ENCODE peak calls at places on chromosomes 2 and 18, in four cellular contexts. One of them, this sample, is unnamed.

GRCh38 chr2:11967946-11968465 is 221.6 kb downstream of the LPIN1 start:
- DNase-seq in endothelial cell of umbilical vein: no peak
- DNase-seq in prostate gland: peak; percentile 78
- DNase-seq in lower lobe of right lung: no peak
- DNase-seq in this sample: peak; percentile 36

GRCh38 chr2:84649487-84650142 is 133.3 kb downstream of the DNAH6 start:
- DNase-seq in endothelial cell of umbilical vein: no peak
- DNase-seq in prostate gland: no peak
- DNase-seq in lower lobe of right lung: no peak
- DNase-seq in this sample: no peak

GRCh38 chr2:28327963-28328922 is 64.4 kb upstream of the FOSL2 start:
- DNase-seq in endothelial cell of umbilical vein: no peak
- DNase-seq in prostate gland: peak; percentile 46
- DNase-seq in lower lobe of right lung: no peak
- DNase-seq in this sample: peak; percentile 56

GRCh38 chr2:191165190-191165643 is 14.4 kb upstream of the STAT4 start:
- DNase-seq in endothelial cell of umbilical vein: peak; percentile 68
- DNase-seq in prostate gland: peak; percentile 10
- DNase-seq in lower lobe of right lung: no peak
- DNase-seq in this sample: peak; percentile 79

GRCh38 chr2:156455366-156455975 is 19.3 kb downstream of the GPD2 start:
- DNase-seq in endothelial cell of umbilical vein: no peak
- DNase-seq in prostate gland: no peak
- DNase-seq in lower lobe of right lung: no peak
- DNase-seq in this sample: peak; percentile 49

GRCh38 chr2:54738281-54738680 is 14.8 kb downstream of the EML6 start:
- DNase-seq in endothelial cell of umbilical vein: no peak
- DNase-seq in prostate gland: no peak
- DNase-seq in lower lobe of right lung: no peak
- DNase-seq in this sample: no peak

GRCh38 chr2:120014231-120014990 is 1.5 kb downstream of the EPB41L5 start:
- DNase-seq in endothelial cell of umbilical vein: no peak
- DNase-seq in prostate gland: no peak
- DNase-seq in lower lobe of right lung: no peak
- DNase-seq in this sample: no peak

GRCh38 chr2:241885701-241886643 is 16.4 kb downstream of the RTP5 start:
- DNase-seq in endothelial cell of umbilical vein: no peak
- DNase-seq in prostate gland: no peak
- DNase-seq in lower lobe of right lung: no peak
- DNase-seq in this sample: no peak

GRCh38 chr2:112666764-112667122 is 21.0 kb downstream of the SLC20A1 start:
- DNase-seq in endothelial cell of umbilical vein: no peak
- DNase-seq in prostate gland: no peak
- DNase-seq in lower lobe of right lung: no peak
- DNase-seq in this sample: no peak

GRCh38 chr2:38176619-38177021 is 100.7 kb upstream of the CYP1B1 start:
- DNase-seq in endothelial cell of umbilical vein: no peak
- DNase-seq in prostate gland: no peak
- DNase-seq in lower lobe of right lung: no peak
- DNase-seq in this sample: peak; percentile 81

GRCh38 chr18:69874058-69874457 is 73.6 kb downstream of the CD226 start:
- DNase-seq in endothelial cell of umbilical vein: no peak
- DNase-seq in prostate gland: no peak
- DNase-seq in lower lobe of right lung: no peak
- DNase-seq in this sample: peak; percentile 4

GRCh38 chr2:235537186-235537585 is 43.3 kb downstream of the AGAP1 start:
- DNase-seq in endothelial cell of umbilical vein: no peak
- DNase-seq in prostate gland: no peak
- DNase-seq in lower lobe of right lung: no peak
- DNase-seq in this sample: no peak

GRCh38 chr2:7566382-7566881 is 649.2 kb downstream of the RNF144A start:
- DNase-seq in endothelial cell of umbilical vein: no peak
- DNase-seq in prostate gland: no peak
- DNase-seq in lower lobe of right lung: no peak
- DNase-seq in this sample: no peak

GRCh38 chr2:111709321-111709720 is 174.7 kb downstream of the ANAPC1 start:
- DNase-seq in endothelial cell of umbilical vein: no peak
- DNase-seq in prostate gland: no peak
- DNase-seq in lower lobe of right lung: no peak
- DNase-seq in this sample: no peak

GRCh38 chr2:85278361-85278760 is 49.4 kb downstream of the TGOLN2 start:
- DNase-seq in endothelial cell of umbilical vein: no peak
- DNase-seq in prostate gland: no peak
- DNase-seq in lower lobe of right lung: no peak
- DNase-seq in this sample: peak; percentile 79

GRCh38 chr2:26464390-26465265 is 13.3 kb downstream of the OTOF start:
- DNase-seq in endothelial cell of umbilical vein: no peak
- DNase-seq in prostate gland: no peak
- DNase-seq in lower lobe of right lung: peak; percentile 32
- DNase-seq in this sample: no peak

GRCh38 chr2:102012061-102012460 is 20.3 kb downstream of the IL1R2 start:
- DNase-seq in endothelial cell of umbilical vein: no peak
- DNase-seq in prostate gland: no peak
- DNase-seq in lower lobe of right lung: no peak
- DNase-seq in this sample: no peak

GRCh38 chr18:37729715-37730114 is 164.1 kb upstream of the CELF4 start:
- DNase-seq in endothelial cell of umbilical vein: no peak
- DNase-seq in prostate gland: no peak
- DNase-seq in lower lobe of right lung: no peak
- DNase-seq in this sample: no peak

GRCh38 chr2:148342091-148342490 is 302.5 kb upstream of the EPC2 start:
- DNase-seq in endothelial cell of umbilical vein: no peak
- DNase-seq in prostate gland: no peak
- DNase-seq in lower lobe of right lung: no peak
- DNase-seq in this sample: no peak

GRCh38 chr18:74631242-74632087 is 33.8 kb downstream of the ZNF407 start:
- DNase-seq in endothelial cell of umbilical vein: peak; percentile 61
- DNase-seq in prostate gland: no peak
- DNase-seq in lower lobe of right lung: no peak
- DNase-seq in this sample: peak; percentile 53

GRCh38 chr2:158100411-158100810 is 1.3 kb upstream of the UPP2 start:
- DNase-seq in endothelial cell of umbilical vein: no peak
- DNase-seq in prostate gland: no peak
- DNase-seq in lower lobe of right lung: no peak
- DNase-seq in this sample: no peak

GRCh38 chr2:227870710-227871374 is 589 bp upstream of the DAW1 start:
- DNase-seq in endothelial cell of umbilical vein: peak; percentile 79
- DNase-seq in prostate gland: no peak
- DNase-seq in lower lobe of right lung: no peak
- DNase-seq in this sample: peak; percentile 85

GRCh38 chr18:57353940-57354461 is 1.6 kb downstream of the ST8SIA3 start:
- DNase-seq in endothelial cell of umbilical vein: peak; percentile 22
- DNase-seq in prostate gland: no peak
- DNase-seq in lower lobe of right lung: no peak
- DNase-seq in this sample: peak; percentile 22

GRCh38 chr2:173151671-173152398 is 76.2 kb downstream of the MAP3K20 start:
- DNase-seq in endothelial cell of umbilical vein: peak; percentile 66
- DNase-seq in prostate gland: no peak
- DNase-seq in lower lobe of right lung: no peak
- DNase-seq in this sample: peak; percentile 79

GRCh38 chr2:38671303-38671702 is 5.4 kb downstream of the GALM start:
- DNase-seq in endothelial cell of umbilical vein: no peak
- DNase-seq in prostate gland: no peak
- DNase-seq in lower lobe of right lung: no peak
- DNase-seq in this sample: no peak

GRCh38 chr2:140355481-140356090 is 1575.4 kb upstream of the NXPH2 start:
- DNase-seq in endothelial cell of umbilical vein: no peak
- DNase-seq in prostate gland: no peak
- DNase-seq in lower lobe of right lung: no peak
- DNase-seq in this sample: no peak

DNA sequence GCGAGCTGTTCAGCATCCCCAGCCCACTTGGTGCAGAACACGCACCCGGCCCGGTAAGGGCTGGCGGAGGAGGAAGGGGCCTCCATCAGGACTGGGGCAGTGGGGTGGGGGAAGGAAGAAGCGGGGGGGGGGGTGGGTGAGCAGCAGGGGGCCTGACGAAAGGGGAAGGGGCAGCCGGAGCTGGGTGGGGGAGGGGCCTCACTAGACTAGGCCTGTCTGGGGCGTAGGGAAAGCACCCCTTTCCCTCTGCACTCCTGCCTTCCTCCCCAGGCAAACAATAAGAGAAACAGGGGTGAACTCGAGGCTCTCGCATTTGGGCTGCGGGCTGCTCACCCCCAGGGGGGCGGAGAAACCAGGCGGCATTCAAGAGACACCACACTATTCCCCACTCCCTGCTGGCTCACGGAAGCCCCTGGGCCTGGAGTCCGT is 82.7 kb upstream of the POMC start:
- DNase-seq in endothelial cell of umbilical vein: no peak
- DNase-seq in prostate gland: no peak
- DNase-seq in lower lobe of right lung: no peak
- DNase-seq in this sample: no peak
- H3K4me3 ChIP-seq in endothelial cell of umbilical vein: peak overlapping the region; percentile 23
- H3K4me3 ChIP-seq in prostate gland: peak overlapping the region; percentile 64
- H3K4me3 ChIP-seq in lower lobe of right lung: peak overlapping the region; percentile 74
- H3K4me3 ChIP-seq in this sample: peak overlapping the region; percentile 49

DNA sequence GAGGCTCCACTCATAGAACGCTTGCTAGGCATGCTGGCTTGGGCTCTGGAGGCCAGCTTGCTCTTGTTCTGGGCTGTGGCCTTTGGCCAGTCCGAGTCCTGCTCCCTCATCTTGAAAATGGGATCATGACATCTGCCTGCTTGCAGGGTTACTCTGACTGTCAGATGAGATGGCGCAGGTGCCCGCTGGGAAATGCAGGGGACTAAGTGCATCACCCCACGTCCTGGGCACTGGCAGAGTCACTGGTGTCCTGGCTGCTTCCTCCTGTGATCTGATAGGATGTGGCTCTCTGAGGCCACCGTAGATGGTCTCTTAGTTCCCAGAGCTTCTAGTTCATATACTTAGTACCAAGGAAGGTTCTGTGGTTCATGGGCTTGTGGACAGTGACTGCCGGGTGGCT is 18.5 kb downstream of the LDLRAD4 start:
- DNase-seq in endothelial cell of umbilical vein: no peak
- DNase-seq in prostate gland: no peak
- DNase-seq in lower lobe of right lung: peak; percentile 24
- DNase-seq in this sample: no peak
- H3K4me3 ChIP-seq in endothelial cell of umbilical vein: no peak overlapping the region
- H3K4me3 ChIP-seq in prostate gland: no peak overlapping the region
- H3K4me3 ChIP-seq in lower lobe of right lung: no peak overlapping the region
- H3K4me3 ChIP-seq in this sample: no peak overlapping the region

GRCh38 chr18:55054591-55054990 is 95.3 kb upstream of the CCDC68 start:
- DNase-seq in endothelial cell of umbilical vein: no peak
- DNase-seq in prostate gland: no peak
- DNase-seq in lower lobe of right lung: no peak
- DNase-seq in this sample: no peak
- H3K4me3 ChIP-seq in endothelial cell of umbilical vein: no peak overlapping the region
- H3K4me3 ChIP-seq in prostate gland: no peak overlapping the region
- H3K4me3 ChIP-seq in lower lobe of right lung: peak overlapping the region; percentile 14
- H3K4me3 ChIP-seq in this sample: no peak overlapping the region

DNA sequence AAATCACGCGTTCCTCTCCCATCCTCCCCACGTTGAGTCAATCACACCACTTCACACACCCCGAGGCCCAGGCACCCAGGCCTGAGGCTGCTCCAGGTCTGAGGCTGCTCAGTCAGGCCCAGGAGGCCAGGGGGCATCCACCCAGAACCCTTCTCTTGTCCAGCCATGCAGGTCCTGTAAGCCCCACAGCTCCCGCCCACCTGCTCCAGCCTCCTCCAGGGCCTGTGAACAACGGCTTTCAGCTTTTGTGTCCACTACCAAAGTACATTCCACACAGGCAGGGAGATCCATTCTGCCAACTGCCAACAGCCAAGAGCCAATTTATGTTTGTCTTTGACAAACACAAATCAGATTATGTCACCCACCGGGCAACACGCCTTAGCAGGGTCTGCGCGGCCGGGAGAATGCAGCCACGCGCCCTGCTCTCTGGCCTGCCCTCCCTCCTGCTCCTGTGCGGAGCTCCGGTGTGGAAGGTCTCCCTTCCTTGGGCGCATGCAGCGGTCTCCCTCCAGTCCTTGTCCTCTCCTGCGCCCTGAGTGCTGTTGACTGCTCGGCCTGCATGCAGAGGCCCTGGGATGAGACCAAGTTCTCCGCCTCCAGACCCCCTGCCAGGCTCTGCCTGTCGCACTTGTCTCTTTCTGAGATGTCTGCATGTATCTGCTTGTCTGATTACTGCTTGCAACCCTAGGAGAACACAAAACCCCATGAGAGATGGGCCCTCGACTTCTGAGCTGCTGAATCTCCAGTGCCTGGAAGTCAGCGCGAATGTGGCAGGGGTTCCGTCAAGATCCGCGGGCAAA is 146.6 kb downstream of the ZNF516 start:
- DNase-seq in endothelial cell of umbilical vein: no peak
- DNase-seq in prostate gland: peak; percentile 37
- DNase-seq in lower lobe of right lung: no peak
- DNase-seq in this sample: no peak
- H3K4me3 ChIP-seq in endothelial cell of umbilical vein: no peak overlapping the region
- H3K4me3 ChIP-seq in prostate gland: peak overlapping the region; percentile 8
- H3K4me3 ChIP-seq in lower lobe of right lung: peak overlapping the region; percentile 28
- H3K4me3 ChIP-seq in this sample: peak overlapping the region; percentile 5

GRCh38 chr18:46755315-46756171 is 1.3 kb downstream of the ST8SIA5 start:
- DNase-seq in endothelial cell of umbilical vein: no peak
- DNase-seq in prostate gland: no peak
- DNase-seq in lower lobe of right lung: no peak
- DNase-seq in this sample: no peak

GRCh38 chr18:46754188-46754587 is 2.7 kb downstream of the ST8SIA5 start:
- DNase-seq in endothelial cell of umbilical vein: no peak
- DNase-seq in prostate gland: no peak
- DNase-seq in lower lobe of right lung: no peak
- DNase-seq in this sample: no peak

GRCh38 chr18:46754661-46755292 is 2.1 kb downstream of the ST8SIA5 start:
- DNase-seq in endothelial cell of umbilical vein: no peak
- DNase-seq in prostate gland: no peak
- DNase-seq in lower lobe of right lung: no peak
- DNase-seq in this sample: no peak

GRCh38 chr18:46756559-46757201 is at the start of gene ST8SIA5:
- DNase-seq in endothelial cell of umbilical vein: no peak
- DNase-seq in prostate gland: no peak
- DNase-seq in lower lobe of right lung: no peak
- DNase-seq in this sample: no peak

DNA sequence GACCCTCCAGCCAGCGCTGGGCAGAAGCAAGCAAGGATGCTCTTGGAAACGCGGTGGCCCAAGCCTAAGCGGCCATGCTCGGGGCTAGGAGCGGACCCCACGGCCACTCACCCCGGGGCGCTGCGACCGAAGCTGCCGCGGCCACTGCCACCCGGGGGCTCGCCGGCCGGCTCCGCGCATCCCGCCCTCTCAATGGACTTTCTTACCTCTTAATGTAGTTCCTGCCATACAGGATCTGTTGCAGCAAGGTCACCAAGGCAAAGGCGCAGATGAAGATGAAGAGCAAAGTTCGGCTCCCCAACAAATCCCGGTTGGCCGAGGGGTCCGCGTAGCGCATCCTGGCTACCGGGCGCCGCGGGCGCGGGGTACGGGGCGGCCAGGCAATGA is 688 bp downstream of the ST8SIA5 start:
- DNase-seq in endothelial cell of umbilical vein: no peak
- DNase-seq in prostate gland: no peak
- DNase-seq in lower lobe of right lung: no peak
- DNase-seq in this sample: no peak
- H3K4me3 ChIP-seq in endothelial cell of umbilical vein: no peak overlapping the region
- H3K4me3 ChIP-seq in prostate gland: no peak overlapping the region
- H3K4me3 ChIP-seq in lower lobe of right lung: peak overlapping the region; percentile 28
- H3K4me3 ChIP-seq in this sample: peak overlapping the region; percentile 17

GRCh38 chr2:1437537-1437936 is 24.3 kb downstream of the TPO start:
- DNase-seq in endothelial cell of umbilical vein: no peak
- DNase-seq in prostate gland: no peak
- DNase-seq in lower lobe of right lung: no peak
- DNase-seq in this sample: no peak
- H3K4me3 ChIP-seq in endothelial cell of umbilical vein: no peak overlapping the region
- H3K4me3 ChIP-seq in prostate gland: no peak overlapping the region
- H3K4me3 ChIP-seq in lower lobe of right lung: no peak overlapping the region
- H3K4me3 ChIP-seq in this sample: no peak overlapping the region